ENCODE peak calls at places on chromosomes 6 and 20, in five cellular contexts. Z is mesenchymal stem cell, H is brain microvascular endothelial cell, S is mammary epithelial cell, N is fibroblast of lung. U is an unnamed sample.

GRCh38 chr20:8223096-8223870 is 91.2 kb downstream of the PLCB1 start:
- DNase-seq in N (peak; percentile 93), S (no peak), Z (peak; percentile 57), H (peak; percentile 56), U (no peak)

GRCh38 chr6:27541212-27541931 is 68.5 kb upstream of the ZNF184 start:
- DNase-seq in S (peak; percentile 52), Z (no peak), N (no peak), H (peak; percentile 69), U (no peak)

GRCh38 chr6:108623995-108624394 is 63.3 kb downstream of the FOXO3 start:
- DNase-seq in S (no peak), Z (no peak), H (no peak), N (no peak), U (no peak)

GRCh38 chr6:19478992-19479391 is 358.2 kb upstream of the ID4 start:
- DNase-seq in S (peak; percentile 56), N (no peak), Z (peak; percentile 23), H (peak; percentile 68), U (no peak)

GRCh38 chr6:37137201-37137880 is 32.6 kb upstream of the PIM1 start:
- DNase-seq in S (peak; percentile 96), N (peak; percentile 95), H (peak; percentile 99), Z (peak; percentile 99), U (peak; percentile 93)

GRCh38 chr6:111013144-111013905 is 31.5 kb downstream of the RPF2 start:
- DNase-seq in Z (no peak), S (no peak), N (no peak), H (no peak), U (no peak)

GRCh38 chr20:44765091-44765490 is 19.4 kb downstream of the KCNK15 start:
- DNase-seq in N (no peak), S (no peak), Z (no peak), H (no peak), U (no peak)

GRCh38 chr6:14316911-14317535 is 199.5 kb downstream of the CD83 start:
- DNase-seq in S (no peak), N (peak; percentile 10), H (no peak), Z (peak; percentile 19), U (no peak)

GRCh38 chr6:170208171-170208601 is 82.7 kb downstream of the DLL1 start:
- DNase-seq in Z (no peak), H (no peak), S (no peak), N (no peak), U (no peak)

GRCh38 chr6:107806675-107807074 is 17.4 kb downstream of the SCML4 start:
- DNase-seq in S (no peak), N (no peak), H (no peak), Z (no peak), U (no peak)

GRCh38 chr6:96015791-96016776 is at the start of gene FUT9:
- DNase-seq in S (no peak), H (no peak), Z (no peak), N (no peak), U (no peak)

GRCh38 chr20:46070215-46070910 is 19.4 kb downstream of the NCOA5 start:
- DNase-seq in S (no peak), N (peak; percentile 40), H (peak; percentile 88), Z (peak; percentile 52), U (no peak)

GRCh38 chr6:28525496-28526039 is at the start of gene GPX5:
- DNase-seq in S (no peak), H (no peak), N (no peak), Z (peak; percentile 14), U (no peak)

GRCh38 chr6:125794342-125795137 is 3.8 kb downstream of the NCOA7 start:
- DNase-seq in Z (no peak), S (peak; percentile 27), H (no peak), N (peak; percentile 67), U (no peak)

GRCh38 chr6:166781331-166781730 is 154.3 kb upstream of the RPS6KA2 start:
- DNase-seq in S (no peak), N (no peak), H (no peak), Z (no peak), U (no peak)

GRCh38 chr6:10800810-10801209 is 37.5 kb downstream of the MAK start:
- DNase-seq in S (peak; percentile 40), Z (peak; percentile 81), H (peak; percentile 43), N (peak; percentile 61), U (peak; percentile 29)

GRCh38 chr20:22805219-22805618 is 220.8 kb upstream of the FOXA2 start:
- DNase-seq in H (peak; percentile 89), Z (peak; percentile 88), N (peak; percentile 86), S (peak; percentile 89), U (peak; percentile 77)

GRCh38 chr20:37240337-37241055 is 21.1 kb downstream of the GHRH start:
- DNase-seq in Z (no peak), N (no peak), S (peak; percentile 11), H (no peak), U (no peak)

GRCh38 chr6:89669002-89669401 is 30.5 kb upstream of the LYRM2 start:
- DNase-seq in S (no peak), Z (no peak), N (peak; percentile 55), H (peak; percentile 70), U (no peak)

GRCh38 chr6:34350937-34351217 is 41.6 kb downstream of the NUDT3 start:
- DNase-seq in Z (no peak), S (no peak), H (no peak), N (no peak), U (no peak)

GRCh38 chr20:34468956-34469355 is 47.3 kb upstream of the DYNLRB1 start:
- DNase-seq in Z (peak; percentile 24), N (no peak), S (no peak), H (no peak), U (no peak)

GRCh38 chr6:149166747-149167146 is 150.8 kb upstream of the TAB2 start:
- DNase-seq in S (no peak), N (peak; percentile 14), Z (no peak), H (no peak), U (no peak)

GRCh38 chr6:81938991-81939773 is 186.7 kb upstream of the TENT5A start:
- DNase-seq in Z (peak; percentile 21), N (peak; percentile 80), S (peak; percentile 43), H (peak; percentile 47), U (peak; percentile 27)

GRCh38 chr6:3405182-3405518 is 51.7 kb downstream of the SLC22A23 start:
- DNase-seq in H (no peak), S (no peak), Z (no peak), N (no peak), U (no peak)

GRCh38 chr6:124989136-124989983 is 27.1 kb downstream of the RNF217 start:
- DNase-seq in H (no peak), S (no peak), Z (no peak), N (no peak), U (no peak)

GRCh38 chr6:20873425-20874190 is 339.4 kb downstream of the CDKAL1 start:
- DNase-seq in H (no peak), N (peak; percentile 54), Z (peak; percentile 16), S (no peak), U (no peak)

GRCh38 chr6:77466055-77467028 is 3.1 kb upstream of the HTR1B start:
- DNase-seq in S (peak; percentile 61), H (peak; percentile 81), N (peak; percentile 68), Z (peak; percentile 81), U (no peak)

GRCh38 chr6:76448109-76448508 is 375.6 kb upstream of the IMPG1 start:
- DNase-seq in Z (no peak), H (no peak), N (no peak), S (no peak), U (no peak)

GRCh38 chr20:35568645-35569044 is 26.8 kb downstream of the ERGIC3 start:
- DNase-seq in S (peak; percentile 26), H (no peak), N (no peak), Z (no peak), U (no peak)

GRCh38 chr6:33599413-33599911 is 19.4 kb upstream of the BAK1 start:
- DNase-seq in N (no peak), Z (no peak), H (no peak), S (peak; percentile 69), U (no peak)

DNA sequence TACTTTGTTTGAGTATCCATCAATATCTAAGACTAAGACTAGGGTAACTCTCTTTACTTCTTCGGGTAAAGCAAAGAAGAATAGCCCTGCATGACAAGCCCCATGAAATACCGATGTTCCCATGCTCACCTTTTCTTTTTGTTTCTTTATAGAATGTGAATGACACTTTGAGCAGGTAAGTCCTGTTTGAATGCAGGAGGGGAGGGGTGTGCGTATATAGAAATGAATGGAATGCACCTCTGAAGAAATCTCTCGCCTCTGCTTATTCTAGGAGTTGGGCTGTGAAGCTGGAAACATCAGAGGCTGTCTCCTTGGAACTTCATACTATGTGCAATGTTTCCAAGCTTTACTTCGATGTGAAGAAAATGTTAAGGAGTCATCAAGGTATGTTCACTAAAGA is 10.3 kb downstream of the TRIM38 start:
- DNase-seq in S (no peak), Z (no peak), H (no peak), N (no peak), U (no peak)
- H3K27ac ChIP-seq in S (no peak overlapping the region), Z (no peak overlapping the region), H (no peak overlapping the region), N (no peak overlapping the region), U (no peak overlapping the region)

DNA sequence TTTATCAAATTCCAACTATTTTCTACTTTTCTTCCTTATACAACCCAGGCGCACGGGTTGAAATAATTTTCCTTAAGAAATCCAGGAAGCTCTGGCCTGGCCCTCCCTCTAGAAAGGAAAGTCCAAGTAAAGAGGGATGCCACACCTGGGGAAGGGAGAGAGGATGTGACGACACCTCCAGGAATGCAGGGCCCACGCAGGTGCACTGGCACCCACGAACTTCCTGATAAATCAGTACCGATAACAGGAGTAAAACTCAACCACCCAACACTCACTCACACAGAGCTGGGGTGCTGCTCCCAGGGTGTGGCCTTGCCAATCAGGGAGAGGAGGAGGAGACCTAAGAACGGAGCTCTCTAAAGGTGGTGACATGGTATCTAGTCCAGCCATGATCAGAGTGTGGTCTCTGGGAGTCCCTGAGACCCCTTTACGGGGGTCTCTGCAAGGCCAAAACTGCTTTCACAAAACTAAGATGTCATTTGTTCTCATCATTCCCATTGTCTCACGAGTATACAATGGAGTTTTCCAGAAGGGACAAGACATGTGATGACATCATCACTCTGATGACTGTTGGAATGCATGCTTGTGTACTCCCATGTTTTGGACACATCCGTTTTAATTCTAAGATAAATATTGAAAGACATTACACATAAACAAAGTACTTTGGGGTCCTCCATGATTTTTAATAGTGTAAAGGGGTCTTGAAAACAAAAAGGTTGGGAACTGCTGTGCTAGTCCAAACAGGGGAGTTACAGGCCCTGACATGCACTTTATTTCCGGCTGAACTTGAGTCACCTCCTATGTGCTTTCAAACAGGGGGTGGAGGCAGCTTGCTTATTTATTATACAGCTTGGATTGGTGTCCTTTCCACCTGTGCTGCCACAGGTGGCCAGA is 2.2 kb upstream of the PARD6B start:
- DNase-seq in S (peak; percentile 90), Z (peak; percentile 66), N (no peak), H (no peak), U (peak; percentile 85)
- H3K27ac ChIP-seq in S (peak overlapping the region; percentile 88), Z (peak overlapping the region; percentile 88), N (no peak overlapping the region), H (no peak overlapping the region), U (peak overlapping the region; percentile 100)

GRCh38 chr6:15413558-15414257 is 167.8 kb downstream of the JARID2 start:
- DNase-seq in H (peak; percentile 32), Z (peak; percentile 52), S (no peak), N (peak; percentile 92), U (no peak)
- H3K27ac ChIP-seq in H (no peak overlapping the region), Z (no peak overlapping the region), S (no peak overlapping the region), N (no peak overlapping the region), U (peak overlapping the region; percentile 43)

GRCh38 chr6:12367412-12367811 is 77.3 kb downstream of the EDN1 start:
- DNase-seq in S (no peak), N (no peak), Z (no peak), H (no peak), U (no peak)

GRCh38 chr6:12363651-12364381 is 73.7 kb downstream of the EDN1 start:
- DNase-seq in N (no peak), S (no peak), H (no peak), Z (no peak), U (no peak)

GRCh38 chr6:12369355-12369754 is 79.2 kb downstream of the EDN1 start:
- DNase-seq in N (no peak), H (no peak), Z (no peak), S (no peak), U (no peak)

GRCh38 chr6:12369781-12370262 is 79.7 kb downstream of the EDN1 start:
- DNase-seq in N (no peak), H (no peak), S (no peak), Z (no peak), U (no peak)

GRCh38 chr6:12366732-12367131 is 76.6 kb downstream of the EDN1 start:
- DNase-seq in N (no peak), S (no peak), H (no peak), Z (no peak), U (no peak)
- H3K27ac ChIP-seq in N (no peak overlapping the region), S (no peak overlapping the region), H (no peak overlapping the region), Z (no peak overlapping the region), U (no peak overlapping the region)